ENCODE peak calls at places on chromosomes 16 and 17, in nine cellular contexts. N, L, X, W, T, Q, J, S and F are unnamed samples.

GRCh38 chr16:66400503-66401380 is 26.4 kb upstream of the BEAN1 start:
- DNase-seq in N (no peak), L (peak; percentile 61), X (no peak), W (no peak), T (no peak), Q (no peak), J (no peak), S (no peak), F (no peak)

GRCh38 chr17:83062818-83063671 is 16.4 kb upstream of the METRNL start:
- DNase-seq in N (peak; percentile 20), L (peak; percentile 48), X (peak; percentile 36), W (peak; percentile 7), T (no peak), Q (peak; percentile 23), J (peak; percentile 52), S (no peak), F (peak; percentile 9)

GRCh38 chr16:10265770-10266615 is 83.8 kb upstream of the GRIN2A start:
- DNase-seq in N (no peak), L (peak; percentile 20), X (no peak), W (no peak), T (no peak), Q (no peak), J (no peak), S (no peak), F (no peak)

GRCh38 chr17:59842901-59843652 is 49.7 kb downstream of the TUBD1 start:
- DNase-seq in N (peak; percentile 74), L (no peak), X (no peak), W (peak; percentile 76), T (peak; percentile 98), Q (no peak), J (peak; percentile 65), S (no peak), F (no peak)

GRCh38 chr17:29368926-29369325 is 21.2 kb upstream of the TAOK1 start:
- DNase-seq in N (no peak), L (no peak), X (no peak), W (no peak), T (no peak), Q (no peak), J (no peak), S (no peak), F (no peak)

GRCh38 chr17:49997256-49997735 is 2.3 kb upstream of the DLX3 start:
- DNase-seq in N (no peak), L (no peak), X (no peak), W (no peak), T (peak; percentile 32), Q (no peak), J (no peak), S (no peak), F (no peak)

GRCh38 chr16:3509470-3509928 is 8.7 kb downstream of the CLUAP1 start:
- DNase-seq in N (peak; percentile 49), L (no peak), X (no peak), W (peak; percentile 63), T (no peak), Q (no peak), J (peak; percentile 59), S (no peak), F (no peak)

GRCh38 chr17:72011561-72011960 is 109.3 kb upstream of the SOX9 start:
- DNase-seq in N (no peak), L (no peak), X (no peak), W (no peak), T (no peak), Q (no peak), J (no peak), S (no peak), F (no peak)

GRCh38 chr17:58809564-58809936 is 53.9 kb downstream of the PPM1E start:
- DNase-seq in N (no peak), L (no peak), X (no peak), W (no peak), T (no peak), Q (no peak), J (no peak), S (no peak), F (no peak)

GRCh38 chr17:5583426-5584382 is 605 bp downstream of the NLRP1 start:
- DNase-seq in N (no peak), L (no peak), X (no peak), W (no peak), T (no peak), Q (peak; percentile 34), J (no peak), S (no peak), F (no peak)

GRCh38 chr17:57948555-57949420 is 6.4 kb downstream of the CUEDC1 start:
- DNase-seq in N (no peak), L (no peak), X (no peak), W (no peak), T (peak; percentile 98), Q (no peak), J (peak; percentile 75), S (no peak), F (no peak)

GRCh38 chr17:45409659-45410076 is 23.0 kb downstream of the ARHGAP27 start:
- DNase-seq in N (no peak), L (no peak), X (no peak), W (no peak), T (no peak), Q (no peak), J (no peak), S (no peak), F (no peak)

GRCh38 chr17:7838291-7839075 is 4.5 kb downstream of the KDM6B start:
- DNase-seq in N (no peak), L (no peak), X (peak; percentile 71), W (peak; percentile 53), T (peak; percentile 66), Q (peak; percentile 73), J (peak; percentile 66), S (no peak), F (no peak)

GRCh38 chr17:44318077-44318892 is 6.3 kb downstream of the SLC25A39 start:
- DNase-seq in N (no peak), L (no peak), X (peak; percentile 23), W (no peak), T (no peak), Q (no peak), J (no peak), S (no peak), F (no peak)

DNA sequence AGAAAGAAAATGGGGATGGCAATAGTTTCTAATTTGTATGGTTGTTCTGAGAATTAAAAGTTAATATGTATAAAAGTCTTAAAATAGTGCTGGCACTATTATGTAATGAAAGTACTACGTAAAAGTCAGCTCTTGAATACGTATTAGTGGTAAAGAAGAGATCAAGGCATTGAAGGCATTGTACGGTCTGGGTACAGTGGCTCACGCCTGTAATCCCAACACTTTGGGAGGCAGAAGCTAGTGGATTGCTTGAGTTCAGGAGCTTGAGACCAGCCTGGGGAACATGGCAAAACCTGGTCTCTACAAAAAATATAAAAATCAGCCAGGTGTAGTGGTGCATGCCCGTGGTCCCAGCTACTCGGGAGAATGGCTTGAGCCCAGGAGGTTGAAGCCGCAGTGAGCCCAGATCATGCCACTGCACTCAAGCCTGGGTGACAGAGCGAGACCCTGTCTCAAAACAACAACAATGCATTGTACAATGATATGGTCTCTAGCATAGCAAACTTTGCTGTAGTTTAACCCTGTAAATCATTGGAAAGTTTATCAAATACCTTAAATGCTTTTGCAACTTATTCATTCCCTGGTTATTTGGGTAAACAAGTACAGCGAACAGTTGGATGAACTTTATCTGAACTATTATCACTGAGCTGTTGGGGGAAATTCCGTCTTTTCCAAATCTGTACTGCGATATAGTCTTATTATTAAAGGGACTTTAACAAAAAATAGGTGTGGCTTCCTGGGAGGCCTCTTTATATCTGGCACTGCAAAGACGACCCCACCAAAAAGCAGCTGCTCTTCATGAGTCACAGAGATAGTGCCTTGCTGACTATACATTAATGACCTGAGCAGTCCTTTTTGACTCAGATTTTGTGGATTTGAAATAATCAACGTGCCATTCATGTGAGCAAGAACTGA is 73.6 kb downstream of the GPRC5B start:
- DNase-seq in N (no peak), L (no peak), X (no peak), W (no peak), T (peak; percentile 88), Q (no peak), J (peak; percentile 37), S (no peak), F (no peak)
- H3K4me1 ChIP-seq in N (peaks cover 25% of the 10 kb centered on the region), L (no peaks in the 10 kb centered on the region), X (no peaks in the 10 kb centered on the region), W (no peaks in the 10 kb centered on the region), T (peaks cover 56% of the 10 kb centered on the region), Q (peaks cover 10% of the 10 kb centered on the region), J (no peaks in the 10 kb centered on the region), S (peaks cover 8% of the 10 kb centered on the region), F (peaks cover 12% of the 10 kb centered on the region)

DNA sequence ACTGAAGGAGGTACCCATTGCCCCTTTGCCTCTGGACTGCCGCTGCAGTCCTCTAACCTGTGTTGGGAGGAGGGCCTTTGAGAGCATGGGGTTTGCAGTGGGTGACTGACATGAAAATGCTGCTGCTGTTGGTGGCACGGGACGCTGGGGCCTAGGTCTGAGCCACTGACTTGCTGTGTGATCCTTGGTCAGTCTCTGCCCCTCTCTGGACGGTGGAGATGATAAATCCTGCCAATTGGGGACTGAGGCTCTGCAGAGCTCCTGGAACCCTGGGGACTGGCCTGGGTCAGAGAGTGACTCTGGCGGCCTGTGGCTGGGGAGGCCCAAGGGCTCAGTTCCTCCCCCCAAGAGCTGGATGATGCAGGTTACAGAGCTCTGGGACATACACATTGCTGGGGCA is 6.1 kb upstream of the PYDC1 start:
- DNase-seq in N (no peak), L (no peak), X (no peak), W (no peak), T (no peak), Q (no peak), J (no peak), S (no peak), F (no peak)
- TF ChIP-seq EP300 in N (no peak), L (no peak), X (no peak), W (no peak), T (no peak), Q (no peak), J (no peak), S (no peak), F (no peak)

GRCh38 chr16:50680556-50680893 is 587 bp downstream of the SNX20 start:
- DNase-seq in N (no peak), L (no peak), X (no peak), W (no peak), T (no peak), Q (no peak), J (no peak), S (no peak), F (no peak)

GRCh38 chr16:50677351-50677750 is 3.8 kb downstream of the SNX20 start:
- DNase-seq in N (no peak), L (no peak), X (peak; percentile 48), W (no peak), T (no peak), Q (no peak), J (no peak), S (no peak), F (no peak)

GRCh38 chr16:50679266-50679665 is 1.8 kb downstream of the SNX20 start:
- DNase-seq in N (no peak), L (no peak), X (no peak), W (no peak), T (no peak), Q (no peak), J (no peak), S (no peak), F (no peak)

GRCh38 chr16:50680907-50681885 is at the start of gene SNX20:
- DNase-seq in N (peak; percentile 43), L (no peak), X (no peak), W (peak; percentile 58), T (no peak), Q (no peak), J (no peak), S (no peak), F (no peak)

GRCh38 chr16:50679676-50680555 is 1.2 kb downstream of the SNX20 start:
- DNase-seq in N (no peak), L (no peak), X (no peak), W (no peak), T (no peak), Q (no peak), J (no peak), S (no peak), F (no peak)
- H3K4me1 ChIP-seq in N (no peaks in the 10 kb centered on the region), L (peaks cover 4% of the 10 kb centered on the region), X (peaks cover 3% of the 10 kb centered on the region), W (no peaks in the 10 kb centered on the region), T (no peaks in the 10 kb centered on the region), Q (no peaks in the 10 kb centered on the region), J (no peaks in the 10 kb centered on the region), S (no peaks in the 10 kb centered on the region), F (no peaks in the 10 kb centered on the region)

GRCh38 chr17:4124994-4125393 is 17.8 kb downstream of the ZZEF1 start:
- DNase-seq in N (no peak), L (no peak), X (no peak), W (no peak), T (no peak), Q (no peak), J (no peak), S (no peak), F (no peak)
- TF ChIP-seq EP300 in N (no peak), L (no peak), X (no peak), W (no peak), T (no peak), Q (no peak), J (no peak), S (no peak), F (no peak)